ENCODE peak calls at places on chromosomes 13 and 19, in eight cellular contexts. W is heart left ventricle, L is mucosa of descending colon, H is RWPE1, M is endodermal cell, Z is esophagus muscularis mucosa, C is nephron progenitor cell, I is choroid plexus epithelial cell. J is an unnamed sample.

GRCh38 chr13:46184277-46184699 is 2.3 kb upstream of the LCP1 start:
- DNase-seq in L (peak; percentile 79), W (no peak), I (peak; percentile 41), Z (no peak), C (peak; percentile 45), M (peak; percentile 84), H (no peak), J (no peak)

GRCh38 chr19:15828121-15828620 is 12.7 kb upstream of the OR10H1 start:
- DNase-seq in M (no peak), H (peak; percentile 48), Z (no peak), C (no peak), I (no peak), L (no peak), W (no peak), J (no peak)

GRCh38 chr19:47514151-47514868 is 553 bp downstream of the NAPA start:
- DNase-seq in Z (no peak), M (no peak), W (no peak), L (no peak), I (no peak), H (no peak), C (peak; percentile 33), J (no peak)

GRCh38 chr13:113927661-113928581 is 46.0 kb downstream of the C13orf46 start:
- DNase-seq in Z (no peak), W (peak; percentile 79), H (no peak), L (no peak), M (peak; percentile 40), C (no peak), I (peak; percentile 89), J (no peak)

GRCh38 chr13:44719857-44720671 is 143.9 kb upstream of the TSC22D1 start:
- DNase-seq in C (no peak), I (peak; percentile 90), L (no peak), Z (no peak), H (no peak), M (no peak), W (no peak), J (no peak)

GRCh38 chr13:80814541-80814940 is 473.6 kb upstream of the SPRY2 start:
- DNase-seq in C (no peak), H (no peak), L (no peak), M (no peak), I (peak; percentile 23), W (no peak), Z (no peak), J (no peak)

GRCh38 chr19:40594657-40595077 is 6.5 kb upstream of the LTBP4 start:
- DNase-seq in L (no peak), W (no peak), Z (no peak), C (no peak), I (peak; percentile 39), M (no peak), H (no peak), J (no peak)

GRCh38 chr13:32585625-32586021 is 629 bp upstream of the PDS5B start:
- DNase-seq in I (no peak), C (peak; percentile 16), M (peak; percentile 69), W (no peak), L (no peak), Z (no peak), H (no peak), J (peak; percentile 26)

GRCh38 chr19:28940751-28941500 is 272.0 kb downstream of the UQCRFS1 start:
- DNase-seq in C (no peak), Z (no peak), H (no peak), M (peak; percentile 16), L (no peak), I (peak; percentile 69), W (no peak), J (no peak)

GRCh38 chr19:28941833-28942232 is 271.1 kb downstream of the UQCRFS1 start:
- DNase-seq in H (no peak), W (no peak), M (no peak), Z (no peak), I (no peak), L (no peak), C (no peak), J (no peak)

GRCh38 chr19:28949027-28949426 is 263.9 kb downstream of the UQCRFS1 start:
- DNase-seq in C (no peak), I (no peak), Z (peak; percentile 62), H (no peak), W (no peak), M (no peak), L (no peak), J (no peak)

GRCh38 chr19:28948531-28948930 is 264.4 kb downstream of the UQCRFS1 start:
- DNase-seq in M (peak; percentile 11), W (no peak), C (no peak), L (no peak), Z (no peak), H (no peak), I (no peak), J (no peak)

DNA sequence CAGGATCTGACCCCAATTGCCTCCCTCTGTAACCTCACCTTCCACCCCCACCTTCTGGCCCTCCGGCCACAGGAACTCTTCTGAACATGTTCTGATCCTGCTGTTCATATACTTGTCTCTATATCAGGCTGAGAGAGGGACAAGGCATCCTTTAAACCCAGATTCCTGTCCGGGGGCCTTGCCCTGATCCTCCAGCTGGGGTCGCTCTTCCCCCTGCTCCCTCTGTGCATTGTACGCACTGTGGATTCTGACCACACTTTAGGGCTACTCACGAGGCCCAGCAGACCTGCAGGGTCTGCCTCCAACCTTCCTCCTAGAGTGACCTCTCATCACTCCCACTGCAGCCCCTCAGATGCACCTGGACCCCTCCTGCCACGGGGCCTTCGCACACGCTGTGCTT is 269.3 kb downstream of the UQCRFS1 start:
- DNase-seq in W (no peak), H (no peak), I (no peak), M (peak; percentile 69), C (no peak), Z (no peak), L (no peak), J (no peak)
- TF ChIP-seq CTCF in W (no peak), H (no peak), I (no peak), M (peak; percentile 68), C (no peak), Z (no peak), L (no peak), J (no peak)

GRCh38 chr19:38837656-38838121 is 6.1 kb upstream of the ECH1 start:
- DNase-seq in I (no peak), Z (no peak), C (no peak), L (no peak), M (no peak), H (peak; percentile 51), W (no peak), J (no peak)

GRCh38 chr19:38837304-38837626 is 5.7 kb upstream of the ECH1 start:
- DNase-seq in C (no peak), L (no peak), I (no peak), Z (no peak), H (no peak), W (no peak), M (peak; percentile 46), J (no peak)

GRCh38 chr19:38838986-38839761 is 7.6 kb upstream of the ECH1 start:
- DNase-seq in Z (no peak), W (peak; percentile 1), H (no peak), L (no peak), I (no peak), C (no peak), M (no peak), J (no peak)

GRCh38 chr19:38839816-38840582 is 8.4 kb upstream of the ECH1 start:
- DNase-seq in H (no peak), Z (no peak), W (peak; percentile 14), M (no peak), L (no peak), I (no peak), C (no peak), J (no peak)

DNA sequence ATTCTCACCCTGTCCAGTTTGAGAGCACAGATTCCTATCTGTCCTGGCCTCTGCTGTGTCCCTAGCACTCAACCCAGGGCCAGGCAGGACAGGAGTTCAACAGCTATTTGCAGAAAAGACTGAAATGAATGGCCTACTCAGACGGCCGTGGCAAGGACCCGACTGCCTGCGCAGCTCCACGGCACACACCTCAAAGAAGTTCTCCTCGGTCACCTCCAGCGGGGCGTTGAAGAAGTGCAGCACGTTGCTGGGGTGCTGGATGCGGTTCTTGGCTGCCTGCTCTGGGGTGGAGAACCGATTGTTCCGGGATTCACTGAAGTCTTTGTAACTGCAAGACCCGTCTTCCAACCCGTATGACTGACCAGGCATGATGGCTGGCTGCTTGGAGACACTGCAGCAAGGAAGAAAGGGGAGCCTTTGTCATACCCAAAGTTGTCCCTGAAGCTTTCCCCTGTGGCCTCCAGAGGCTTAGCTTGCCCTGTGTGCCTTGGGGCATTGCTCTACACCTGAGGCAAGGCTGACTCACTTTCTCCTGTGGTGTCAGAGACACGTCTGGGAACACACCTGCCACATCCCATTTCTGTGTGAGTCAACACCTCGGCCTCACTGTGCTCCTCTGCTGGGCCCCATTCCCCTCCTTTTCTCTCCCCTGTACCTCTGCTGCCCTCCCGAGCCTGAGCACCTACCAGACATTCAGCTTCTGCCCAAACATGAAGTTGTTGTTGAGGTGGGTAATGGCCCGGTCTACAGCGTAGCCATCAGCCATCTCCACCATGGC is 6.8 kb upstream of the ECH1 start:
- DNase-seq in H (peak; percentile 88), M (no peak), I (peak; percentile 26), Z (no peak), C (no peak), W (no peak), L (no peak), J (no peak)
- TF ChIP-seq CTCF in H (no peak), M (no peak), I (no peak), Z (no peak), C (no peak), W (no peak), L (no peak), J (no peak)

GRCh38 chr13:33838567-33839131 is 20.7 kb downstream of the RFC3 start:
- DNase-seq in I (peak; percentile 54), M (no peak), W (no peak), Z (no peak), L (no peak), H (no peak), C (no peak), J (no peak)
- TF ChIP-seq CTCF in I (no peak), M (no peak), W (no peak), Z (no peak), L (no peak), H (no peak), C (no peak), J (no peak)

GRCh38 chr19:5136060-5136855 is 167.3 kb downstream of the KDM4B start:
- DNase-seq in C (no peak), I (no peak), W (no peak), Z (no peak), L (no peak), M (no peak), H (no peak), J (no peak)

GRCh38 chr19:5134683-5135082 is 165.8 kb downstream of the KDM4B start:
- DNase-seq in C (no peak), M (no peak), L (no peak), W (no peak), H (no peak), Z (no peak), I (no peak), J (no peak)

GRCh38 chr19:5137114-5137513 is 168.2 kb downstream of the KDM4B start:
- DNase-seq in M (no peak), W (peak; percentile 58), H (no peak), Z (no peak), I (no peak), L (no peak), C (no peak), J (no peak)

GRCh38 chr19:5138606-5139594 is 170.0 kb downstream of the KDM4B start:
- DNase-seq in L (peak; percentile 84), Z (no peak), H (no peak), C (no peak), I (peak; percentile 90), M (no peak), W (peak; percentile 80), J (no peak)

DNA sequence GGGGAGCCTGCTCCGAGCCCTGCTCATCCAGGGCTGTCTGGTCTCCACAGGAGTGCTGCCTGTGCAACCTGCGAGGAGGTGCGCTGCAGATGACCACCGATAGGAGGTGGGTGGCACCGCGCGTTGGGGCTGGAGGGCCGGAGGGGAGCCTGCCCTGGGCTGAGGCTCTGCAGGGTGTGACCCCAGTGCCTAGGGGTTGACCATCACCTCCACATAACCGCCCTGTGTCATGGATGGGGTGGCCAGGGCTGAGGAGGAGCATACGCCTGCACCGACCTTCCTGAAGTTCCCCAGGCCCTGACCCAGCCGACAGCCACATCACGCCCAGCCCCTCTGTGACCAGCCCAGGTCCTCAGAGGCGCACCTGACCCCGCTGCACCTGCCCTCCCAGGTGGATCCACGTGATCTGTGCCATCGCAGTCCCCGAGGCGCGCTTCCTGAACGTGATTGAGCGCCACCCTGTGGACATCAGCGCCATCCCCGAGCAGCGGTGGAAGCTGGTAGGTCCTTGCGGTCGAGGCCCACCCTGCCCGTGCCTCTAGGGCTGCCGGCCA is 168.7 kb downstream of the KDM4B start:
- DNase-seq in L (no peak), M (peak; percentile 95), W (peak; percentile 61), I (no peak), H (no peak), C (no peak), Z (no peak), J (peak; percentile 77)
- TF ChIP-seq CTCF in L (no peak), M (peak; percentile 79), W (peak; percentile 31), I (peak; percentile 41), H (peak; percentile 18), C (peak; percentile 26), Z (peak; percentile 9), J (no peak)